ENCODE peak calls at places on chromosomes 3 and 15, in four cellular contexts. One of them, this sample, is unnamed.

GRCh38 chr3:196227629-196228493 is 11.5 kb downstream of the SLC51A start:
- DNase-seq in astrocyte of the hippocampus: peak
- DNase-seq in globus pallidus: no peak
- DNase-seq in activated T-helper 9 cell treated with anti-CD3 and anti-CD28 coated beads, Interleukin-2, amount 50 U/mL, for 16 hours: no peak
- DNase-seq in this sample: peak

GRCh38 chr3:97928986-97929385 is 43.2 kb downstream of the RIOX2 start:
- DNase-seq in astrocyte of the hippocampus: no peak
- DNase-seq in globus pallidus: no peak
- DNase-seq in activated T-helper 9 cell treated with anti-CD3 and anti-CD28 coated beads, Interleukin-2, amount 50 U/mL, for 16 hours: no peak
- DNase-seq in this sample: no peak

GRCh38 chr3:8962226-8962861 is 928 bp downstream of the RAD18 start:
- DNase-seq in astrocyte of the hippocampus: peak
- DNase-seq in globus pallidus: no peak
- DNase-seq in activated T-helper 9 cell treated with anti-CD3 and anti-CD28 coated beads, Interleukin-2, amount 50 U/mL, for 16 hours: no peak
- DNase-seq in this sample: no peak

GRCh38 chr3:100875239-100875638 is 118.0 kb downstream of the ABI3BP start:
- DNase-seq in astrocyte of the hippocampus: peak
- DNase-seq in globus pallidus: no peak
- DNase-seq in activated T-helper 9 cell treated with anti-CD3 and anti-CD28 coated beads, Interleukin-2, amount 50 U/mL, for 16 hours: no peak
- DNase-seq in this sample: no peak

GRCh38 chr3:79906106-79906505 is 138.3 kb upstream of the ROBO1 start:
- DNase-seq in astrocyte of the hippocampus: peak
- DNase-seq in globus pallidus: no peak
- DNase-seq in activated T-helper 9 cell treated with anti-CD3 and anti-CD28 coated beads, Interleukin-2, amount 50 U/mL, for 16 hours: no peak
- DNase-seq in this sample: no peak

GRCh38 chr3:70053293-70053692 is 53.8 kb downstream of the SAMMSON start:
- DNase-seq in astrocyte of the hippocampus: peak
- DNase-seq in globus pallidus: no peak
- DNase-seq in activated T-helper 9 cell treated with anti-CD3 and anti-CD28 coated beads, Interleukin-2, amount 50 U/mL, for 16 hours: no peak
- DNase-seq in this sample: no peak

GRCh38 chr15:31270767-31271166 is 55.9 kb upstream of the KLF13 start:
- DNase-seq in astrocyte of the hippocampus: no peak
- DNase-seq in globus pallidus: no peak
- DNase-seq in activated T-helper 9 cell treated with anti-CD3 and anti-CD28 coated beads, Interleukin-2, amount 50 U/mL, for 16 hours: no peak
- DNase-seq in this sample: no peak

GRCh38 chr15:29034151-29034550 is 148.4 kb downstream of the APBA2 start:
- DNase-seq in astrocyte of the hippocampus: peak
- DNase-seq in globus pallidus: no peak
- DNase-seq in activated T-helper 9 cell treated with anti-CD3 and anti-CD28 coated beads, Interleukin-2, amount 50 U/mL, for 16 hours: no peak
- DNase-seq in this sample: no peak